ENCODE peak calls at places on chromosomes 5 and 9, in six cellular contexts. Q is uterus; N is T-helper 17 cell; M is posterior vena cava; H is stimulated activated CD8-positive, alpha-beta memory T cell treated with anti-CD3 and anti-CD28 coated beads, Interleukin-15, amount 100 ng/mL, for 1 hour; T is renal cortical epithelial cell. S is an unnamed sample.

GRCh38 chr5:9953691-9954090 is 296.0 kb downstream of the ATPSCKMT start:
- DNase-seq in N (no peak), H (no peak), M (no peak), Q (no peak), T (no peak), S (no peak)

GRCh38 chr5:122933926-122934325 is 88.5 kb downstream of the SNX24 start:
- DNase-seq in H (no peak), Q (no peak), T (no peak), N (no peak), M (no peak), S (no peak)

GRCh38 chr5:81838307-81838906 is 87.5 kb upstream of the SSBP2 start:
- DNase-seq in H (no peak), N (no peak), Q (no peak), T (peak), M (no peak), S (no peak)

GRCh38 chr5:7397005-7397546 is 1.1 kb downstream of the ADCY2 start:
- DNase-seq in H (no peak), N (no peak), Q (no peak), M (no peak), T (no peak), S (no peak)

GRCh38 chr9:82467478-82467877 is 478.9 kb downstream of the SPATA31D1 start:
- DNase-seq in T (no peak), N (no peak), Q (no peak), H (no peak), M (no peak), S (no peak)

GRCh38 chr9:94805585-94805984 is 79.1 kb downstream of the AOPEP start:
- DNase-seq in H (no peak), Q (no peak), N (no peak), M (no peak), T (peak), S (no peak)

GRCh38 chr5:6812800-6813731 is 99.8 kb downstream of the TENT4A start:
- DNase-seq in H (no peak), N (no peak), T (peak), M (no peak), Q (peak), S (no peak)

GRCh38 chr5:173334808-173335207 is 6.6 kb upstream of the STC2 start:
- DNase-seq in H (no peak), N (no peak), Q (no peak), T (no peak), M (no peak), S (no peak)

GRCh38 chr5:125870271-125870670 is 552.9 kb upstream of the GRAMD2B start:
- DNase-seq in N (no peak), M (no peak), H (no peak), T (no peak), Q (no peak), S (no peak)

GRCh38 chr9:136086951-136087740 is 7.9 kb downstream of the NACC2 start:
- DNase-seq in Q (no peak), H (no peak), N (no peak), T (no peak), M (peak), S (no peak)